ENCODE peak calls at places on chromosomes 4 and X, in nine cellular contexts. F is fibroblast of pulmonary artery, G is GM12864, V is colonic mucosa, R is HL-60, Q is upper lobe of right lung, C is esophagus squamous epithelium, D is cardiac muscle cell, T is K562. J is an unnamed sample.

GRCh38 chrX:66731398-66731797 is 92.5 kb upstream of the EDA2R start:
- DNase-seq in F (peak), Q (no peak), R (peak), G (no peak), V (no peak), T (peak), D (peak), C (no peak), J (no peak)

GRCh38 chrX:138020941-138021340 is 455.0 kb downstream of the ZIC3 start:
- DNase-seq in F (no peak), Q (no peak), V (no peak), C (no peak), D (no peak), G (no peak), T (no peak), R (no peak), J (no peak)

GRCh38 chr4:117324851-117325491 is 239.6 kb upstream of the TRAM1L1 start:
- DNase-seq in Q (no peak), T (no peak), C (no peak), V (no peak), R (no peak), G (no peak), F (peak), D (no peak), J (peak)

GRCh38 chr4:182369211-182369610 is 126.0 kb downstream of the TENM3 start:
- DNase-seq in D (no peak), F (peak), G (no peak), T (no peak), R (no peak), V (no peak), C (no peak), Q (no peak), J (no peak)

GRCh38 chr4:86960557-86960959 is 25.7 kb downstream of the AFF1 start:
- DNase-seq in D (peak), V (no peak), Q (no peak), C (no peak), G (no peak), T (no peak), F (peak), R (no peak), J (no peak)

GRCh38 chr4:69822198-69822597 is 37.7 kb downstream of the SULT1E1 start:
- DNase-seq in G (no peak), Q (no peak), C (no peak), V (no peak), T (no peak), F (no peak), R (no peak), D (no peak), J (no peak)

GRCh38 chr4:56686537-56687231 is 5.6 kb upstream of the HOPX start:
- DNase-seq in D (no peak), T (no peak), G (no peak), R (no peak), Q (no peak), F (no peak), V (no peak), C (no peak), J (no peak)

GRCh38 chr4:26069218-26069617 is 155.2 kb downstream of the SMIM20 start:
- DNase-seq in C (no peak), T (peak), Q (no peak), R (no peak), V (no peak), F (peak), G (no peak), D (peak), J (no peak)

GRCh38 chrX:95629737-95630136 is 1054.9 kb upstream of the DIAPH2 start:
- DNase-seq in G (no peak), Q (no peak), R (no peak), T (no peak), C (no peak), V (no peak), F (no peak), D (no peak), J (no peak)

GRCh38 chr4:53885668-53886067 is 178.7 kb downstream of the CHIC2 start:
- DNase-seq in G (no peak), T (no peak), D (no peak), C (no peak), Q (no peak), F (no peak), R (no peak), V (no peak), J (peak)

GRCh38 chr4:42671431-42672194 is 14.7 kb upstream of the ATP8A1 start:
- DNase-seq in F (no peak), R (no peak), G (no peak), V (no peak), D (no peak), Q (no peak), T (no peak), C (no peak), J (no peak)

GRCh38 chr4:99885687-99886086 is 8.5 kb downstream of the LAMTOR3 start:
- DNase-seq in T (no peak), D (no peak), F (no peak), Q (no peak), G (no peak), V (no peak), C (no peak), R (no peak), J (no peak)

GRCh38 chr4:99887837-99888236 is 6.4 kb downstream of the LAMTOR3 start:
- DNase-seq in Q (no peak), T (no peak), F (peak), G (no peak), V (no peak), C (no peak), R (no peak), D (no peak), J (no peak)

GRCh38 chr4:99886146-99886545 is 8.1 kb downstream of the LAMTOR3 start:
- DNase-seq in C (no peak), R (no peak), D (no peak), Q (no peak), V (no peak), G (no peak), F (peak), T (no peak), J (no peak)

GRCh38 chr4:99879458-99879857 is 14.8 kb downstream of the LAMTOR3 start:
- DNase-seq in R (no peak), F (peak), T (no peak), G (no peak), D (no peak), V (no peak), Q (no peak), C (no peak), J (no peak)

GRCh38 chr4:99885063-99885664 is 9.1 kb downstream of the LAMTOR3 start:
- DNase-seq in Q (no peak), D (peak), C (no peak), R (no peak), F (peak), G (peak), T (peak), V (no peak), J (peak)
- TF ChIP-seq CTCF in Q (peak), D (peak), C (peak), R (peak), F (peak), G (peak), T (peak), V (peak), J (no peak)

GRCh38 chrX:118536687-118537461 is 41.3 kb downstream of the DOCK11 start:
- DNase-seq in V (no peak), Q (no peak), G (peak), R (no peak), D (peak), C (no peak), T (peak), F (peak), J (peak)
- TF ChIP-seq CTCF in V (no peak), Q (peak), G (peak), R (no peak), D (peak), C (no peak), T (peak), F (peak), J (no peak)

GRCh38 chr4:148961526-148961925 is 519.3 kb upstream of the NR3C2 start:
- DNase-seq in D (no peak), R (no peak), V (no peak), T (no peak), F (no peak), G (no peak), Q (no peak), C (no peak), J (no peak)
- TF ChIP-seq CTCF in D (no peak), R (no peak), V (no peak), T (no peak), F (no peak), G (no peak), Q (no peak), C (no peak), J (no peak)

GRCh38 chrX:154046262-154046771 is 26.6 kb upstream of the IRAK1 start:
- DNase-seq in F (peak), Q (no peak), R (no peak), C (no peak), V (no peak), G (no peak), D (no peak), T (no peak), J (no peak)
- TF ChIP-seq CTCF in F (peak), Q (no peak), R (no peak), C (no peak), V (no peak), G (no peak), D (peak), T (no peak), J (no peak)

DNA sequence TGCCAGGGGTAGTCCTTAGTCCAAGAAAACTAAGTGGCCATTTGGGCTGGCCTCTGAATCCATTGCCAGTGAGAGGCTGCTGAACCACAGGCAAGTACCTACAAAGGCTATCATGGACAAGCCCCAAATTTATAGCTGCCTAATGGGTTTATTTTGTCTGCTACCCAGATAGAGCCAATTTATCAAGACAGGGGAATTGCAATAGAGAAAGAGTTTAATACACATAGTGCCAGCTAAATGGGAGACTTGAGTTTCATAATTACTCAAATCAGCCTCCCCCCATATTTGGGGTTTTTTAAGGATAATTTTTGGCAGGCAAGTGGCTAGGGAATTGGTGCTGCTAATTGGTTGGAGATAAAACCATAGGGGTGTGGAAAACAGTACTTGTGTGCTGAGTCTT is 73.1 kb upstream of the BMP2K start:
- DNase-seq in T (no peak), D (no peak), C (no peak), R (no peak), V (no peak), G (no peak), F (no peak), Q (no peak), J (no peak)
- TF ChIP-seq CTCF in T (no peak), D (no peak), C (no peak), R (no peak), V (no peak), G (no peak), F (no peak), Q (no peak), J (no peak)

GRCh38 chrX:133335027-133335426 is 80.3 kb downstream of the GPC4 start:
- DNase-seq in F (peak), Q (no peak), G (no peak), T (peak), C (no peak), V (peak), D (peak), R (peak), J (peak)
- TF ChIP-seq CTCF in F (peak), Q (peak), G (peak), T (peak), C (peak), V (peak), D (peak), R (no peak), J (peak)

DNA sequence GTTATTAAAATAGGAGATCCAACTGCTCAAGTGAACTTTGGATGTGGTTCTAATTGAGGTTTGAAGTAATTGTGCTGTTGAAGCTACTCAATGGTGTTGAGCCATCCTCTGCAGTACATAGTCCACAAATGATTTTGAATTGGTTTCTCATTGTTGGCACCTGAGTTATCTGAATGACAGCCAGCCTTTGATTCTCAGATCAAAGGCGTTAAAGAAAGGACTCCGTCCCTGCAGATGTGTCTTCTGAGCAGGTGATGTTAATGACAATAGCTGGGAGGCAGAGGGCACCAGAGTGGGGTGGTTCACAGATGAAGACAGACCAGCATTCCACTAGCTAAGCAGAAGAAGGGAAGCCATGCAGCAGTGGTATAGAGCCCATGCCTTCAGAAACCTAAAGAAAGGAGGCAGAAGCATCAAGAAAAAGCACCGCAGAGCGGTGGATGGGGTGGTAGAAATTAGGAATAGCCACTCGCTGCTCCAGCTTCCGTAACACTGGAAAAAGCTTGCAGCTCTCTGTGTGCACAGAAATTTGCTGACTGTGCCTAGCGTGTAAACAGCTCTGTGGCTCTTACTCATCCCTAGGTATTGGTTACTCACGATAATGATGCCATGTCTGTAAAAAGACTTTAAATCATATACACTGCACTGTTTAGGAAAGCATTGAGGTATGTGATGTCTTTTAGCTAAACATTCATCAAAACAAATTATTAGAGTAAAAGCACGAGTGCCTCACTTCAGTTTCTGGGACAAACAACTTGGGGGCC is 79.2 kb upstream of the CLCN4 start:
- DNase-seq in R (no peak), F (no peak), C (no peak), Q (no peak), T (no peak), V (no peak), D (no peak), G (no peak), J (no peak)
- TF ChIP-seq CTCF in R (no peak), F (no peak), C (no peak), Q (no peak), T (no peak), V (no peak), D (no peak), G (no peak), J (no peak)

DNA sequence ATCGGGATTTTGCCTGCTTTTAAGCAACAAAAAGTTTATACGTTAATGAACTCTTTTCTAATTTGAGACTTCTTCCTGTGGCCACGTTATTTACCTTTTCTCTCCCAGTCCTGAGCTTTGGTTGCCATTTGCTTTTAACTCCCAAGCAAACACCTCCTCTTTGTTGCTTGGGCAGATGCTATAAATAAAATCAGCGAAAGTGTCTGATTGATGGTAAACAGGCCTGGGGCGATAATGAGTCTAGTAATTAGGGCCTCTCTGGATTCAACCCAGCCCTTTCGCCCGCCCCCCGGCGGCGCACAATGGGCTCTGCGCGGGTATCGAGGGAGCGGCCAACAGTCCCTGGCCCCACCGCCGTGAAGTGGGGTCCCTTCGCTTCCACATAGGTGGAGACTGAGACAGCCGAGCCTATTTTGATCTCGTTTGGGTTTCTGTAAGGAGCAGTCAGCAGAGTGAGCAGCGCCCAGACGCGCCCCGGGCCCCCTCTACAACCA is 791 bp downstream of the CLGN start:
- DNase-seq in F (no peak), Q (no peak), D (peak), G (no peak), C (no peak), R (no peak), T (peak), V (no peak), J (peak)
- TF ChIP-seq CTCF in F (no peak), Q (no peak), D (no peak), G (no peak), C (no peak), R (no peak), T (peak), V (no peak), J (no peak)

DNA sequence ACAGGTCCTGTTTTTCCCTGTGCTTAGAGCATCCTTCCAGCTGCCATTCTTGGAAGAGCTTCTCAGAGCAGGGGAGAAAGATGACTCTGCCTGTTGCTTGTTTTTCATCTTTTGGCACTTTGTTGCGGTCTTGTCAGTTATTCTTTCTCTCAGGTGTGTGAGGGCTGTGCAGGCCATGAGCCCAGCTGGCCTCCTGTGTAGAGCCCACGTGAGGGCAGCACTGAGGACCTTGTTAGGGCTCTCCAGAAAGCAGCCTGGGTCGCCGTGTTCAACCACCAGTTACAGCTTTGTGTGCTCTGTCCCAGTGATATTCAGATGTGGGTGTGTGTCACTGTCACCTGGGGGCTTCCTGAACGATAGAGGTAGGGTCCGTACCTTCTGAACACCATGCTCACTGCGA is 52.8 kb downstream of the NOP14 start:
- DNase-seq in D (no peak), T (no peak), F (no peak), Q (no peak), C (no peak), V (no peak), G (no peak), R (no peak), J (no peak)
- TF ChIP-seq CTCF in D (peak), T (peak), F (peak), Q (no peak), C (no peak), V (no peak), G (peak), R (no peak), J (no peak)

DNA sequence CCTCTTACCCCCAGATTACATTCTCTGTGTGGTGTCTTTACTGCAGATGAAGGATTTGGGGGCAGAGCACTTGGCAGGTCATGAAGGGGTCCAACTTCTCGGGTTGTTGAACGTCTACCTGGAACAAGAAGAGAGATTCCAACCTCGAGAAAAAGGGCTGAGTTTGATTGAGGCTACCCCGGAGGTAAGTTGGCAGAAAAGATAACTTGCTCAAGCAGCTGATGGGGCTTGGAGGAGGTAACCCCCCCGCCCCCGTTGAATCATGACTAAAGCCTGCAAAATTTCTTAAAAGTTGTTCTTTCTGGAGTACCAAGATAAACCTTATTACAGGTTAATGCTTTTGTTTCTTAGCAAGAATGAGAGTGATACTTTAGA is 1.5 kb downstream of the CCNG2 start:
- DNase-seq in C (no peak), V (no peak), G (no peak), F (peak), D (no peak), T (peak), R (no peak), Q (no peak), J (no peak)
- TF ChIP-seq CTCF in C (no peak), V (no peak), G (no peak), F (no peak), D (no peak), T (no peak), R (no peak), Q (peak), J (no peak)